ENCODE peak calls at places on chromosomes 4 and X, in seven cellular contexts. H is Peyer's patch, U is germinal center, W is mucosa of gallbladder, Y is SJSA1, Q is non-pigmented ciliary epithelial cell, T is HT-29. J is an unnamed sample.

GRCh38 chr4:66404149-66404548 is 733.9 kb upstream of the EPHA5 start:
- DNase-seq in H (no peak), U (no peak), W (no peak), Y (no peak), Q (no peak), T (no peak), J (no peak)

GRCh38 chrX:19889582-19890342 is 2.4 kb upstream of the SH3KBP1 start:
- DNase-seq in H (no peak), U (no peak), W (peak; percentile 34), Y (peak; percentile 21), Q (peak; percentile 61), T (peak; percentile 71), J (no peak)

GRCh38 chr4:47913328-47913727 is 1.1 kb downstream of the NFXL1 start:
- DNase-seq in H (no peak), U (no peak), W (no peak), Y (peak; percentile 1), Q (no peak), T (no peak), J (no peak)

GRCh38 chrX:124239911-124240310 is 92.5 kb upstream of the TEX13D start:
- DNase-seq in H (no peak), U (no peak), W (no peak), Y (no peak), Q (no peak), T (no peak), J (no peak)

GRCh38 chr4:158996669-158997074 is 106.2 kb upstream of the RAPGEF2 start:
- DNase-seq in H (no peak), U (no peak), W (no peak), Y (peak; percentile 95), Q (peak; percentile 84), T (no peak), J (no peak)

GRCh38 chr4:89657931-89658700 is 178.8 kb downstream of the SNCA start:
- DNase-seq in H (no peak), U (no peak), W (no peak), Y (peak; percentile 24), Q (peak; percentile 14), T (peak; percentile 41), J (no peak)

GRCh38 chr4:72468904-72469502 is 100.0 kb downstream of the ADAMTS3 start:
- DNase-seq in H (no peak), U (no peak), W (no peak), Y (no peak), Q (no peak), T (peak; percentile 46), J (no peak)

GRCh38 chrX:115142057-115142456 is 47.2 kb upstream of the RBMXL3 start:
- DNase-seq in H (no peak), U (no peak), W (no peak), Y (no peak), Q (no peak), T (no peak), J (no peak)

GRCh38 chrX:47751670-47752069 is 85.0 kb upstream of the ZNF81 start:
- DNase-seq in H (no peak), U (no peak), W (no peak), Y (no peak), Q (no peak), T (peak; percentile 38), J (no peak)

GRCh38 chr4:61739899-61740298 is 539.8 kb downstream of the ADGRL3 start:
- DNase-seq in H (no peak), U (no peak), W (no peak), Y (no peak), Q (no peak), T (no peak), J (no peak)

GRCh38 chr4:164383187-164384181 is 370.4 kb upstream of the SMIM31 start:
- DNase-seq in H (no peak), U (no peak), W (no peak), Y (peak; percentile 14), Q (peak; percentile 17), T (no peak), J (no peak)

GRCh38 chr4:22416403-22416802 is 99.5 kb downstream of the ADGRA3 start:
- DNase-seq in H (no peak), U (no peak), W (no peak), Y (no peak), Q (peak; percentile 18), T (no peak), J (no peak)

GRCh38 chrX:31233941-31234496 is 162.2 kb upstream of the FTHL17 start:
- DNase-seq in H (no peak), U (no peak), W (no peak), Y (no peak), Q (no peak), T (no peak), J (no peak)

GRCh38 chr4:57442834-57443291 is 332.7 kb upstream of the IGFBP7 start:
- DNase-seq in H (no peak), U (no peak), W (peak; percentile 65), Y (peak; percentile 19), Q (no peak), T (peak; percentile 65), J (no peak)

GRCh38 chrX:41666251-41666650 is 22.5 kb upstream of the GPR34 start:
- DNase-seq in H (no peak), U (no peak), W (no peak), Y (no peak), Q (no peak), T (no peak), J (no peak)

GRCh38 chr4:98794565-98795205 is 134.2 kb downstream of the EIF4E start:
- DNase-seq in H (no peak), U (no peak), W (no peak), Y (no peak), Q (peak; percentile 48), T (no peak), J (no peak)

GRCh38 chr4:184649971-184650855 is 675 bp downstream of the PRIMPOL start:
- DNase-seq in H (no peak), U (no peak), W (no peak), Y (no peak), Q (no peak), T (peak; percentile 46), J (no peak)

GRCh38 chrX:115047181-115047580 is 29.8 kb upstream of the IL13RA2 start:
- DNase-seq in H (no peak), U (no peak), W (no peak), Y (no peak), Q (no peak), T (no peak), J (no peak)

GRCh38 chr4:95415346-95415771 is 133.4 kb downstream of the UNC5C start:
- DNase-seq in H (no peak), U (no peak), W (no peak), Y (peak; percentile 11), Q (no peak), T (no peak), J (no peak)

GRCh38 chr4:164876680-164877324 is at the start of gene APELA:
- DNase-seq in H (no peak), U (no peak), W (no peak), Y (peak; percentile 71), Q (no peak), T (no peak), J (no peak)

GRCh38 chr4:135201081-135201480 is 999.5 kb upstream of the PABPC4L start:
- DNase-seq in H (no peak), U (no peak), W (no peak), Y (no peak), Q (no peak), T (no peak), J (no peak)

GRCh38 chr4:144267084-144267483 is 126.6 kb upstream of the GYPA start:
- DNase-seq in H (no peak), U (no peak), W (no peak), Y (no peak), Q (no peak), T (no peak), J (no peak)